ENCODE peak calls at places on chromosomes 16 and 17, in five cellular contexts. Q is transverse colon, Y is tibial nerve, W is esophagus squamous epithelium, R is left lung. C is an unnamed sample.

GRCh38 chr16:54245788-54246453 is 40.7 kb downstream of the IRX3 start:
- DNase-seq in Q (no peak), W (no peak), R (no peak), Y (no peak), C (no peak)

GRCh38 chr17:65198653-65199382 is 61.6 kb downstream of the RGS9 start:
- DNase-seq in R (no peak), Y (peak; percentile 12), W (no peak), Q (no peak), C (no peak)

GRCh38 chr17:51200846-51201245 is 34.6 kb downstream of the NME2 start:
- DNase-seq in Q (no peak), W (no peak), R (no peak), Y (no peak), C (no peak)

GRCh38 chr17:55330344-55330933 is 65.7 kb downstream of the HLF start:
- DNase-seq in Q (no peak), W (no peak), Y (no peak), R (no peak), C (no peak)

GRCh38 chr16:89035698-89036570 is 57.7 kb upstream of the ACSF3 start:
- DNase-seq in R (no peak), Y (no peak), W (no peak), Q (no peak), C (no peak)

GRCh38 chr17:29734640-29735039 is 111.9 kb upstream of the CORO6 start:
- DNase-seq in R (no peak), Y (no peak), W (no peak), Q (no peak), C (no peak)

GRCh38 chr17:848402-848801 is 66.2 kb downstream of the MRM3 start:
- DNase-seq in Q (no peak), W (no peak), Y (no peak), R (no peak), C (no peak)

GRCh38 chr16:53915452-53916160 is 211.7 kb downstream of the FTO start:
- DNase-seq in W (no peak), Q (no peak), R (no peak), Y (no peak), C (no peak)

GRCh38 chr17:74435775-74436359 is 4.0 kb downstream of the GPRC5C start:
- DNase-seq in Y (no peak), Q (no peak), W (no peak), R (no peak), C (no peak)

GRCh38 chr17:65542595-65542994 is 18.9 kb downstream of the AXIN2 start:
- DNase-seq in Q (no peak), Y (no peak), W (no peak), R (no peak), C (no peak)

GRCh38 chr16:27703121-27703520 is 153.2 kb downstream of the KATNIP start:
- DNase-seq in Y (no peak), W (no peak), R (peak; percentile 4), Q (no peak), C (no peak)

GRCh38 chr16:61413026-61413425 is 623.2 kb downstream of the CDH8 start:
- DNase-seq in Q (no peak), Y (no peak), W (no peak), R (no peak), C (no peak)

GRCh38 chr17:59154721-59155438 is at the start of gene SKA2:
- DNase-seq in R (peak; percentile 97), Q (peak; percentile 97), Y (peak; percentile 95), W (peak; percentile 98), C (peak; percentile 97)

GRCh38 chr17:50631195-50631907 is 3.3 kb upstream of the ABCC3 start:
- DNase-seq in Q (no peak), R (no peak), Y (no peak), W (no peak), C (no peak)

GRCh38 chr16:2236362-2237075 is at the start of gene DNASE1L2:
- DNase-seq in Q (no peak), W (no peak), Y (no peak), R (no peak), C (peak; percentile 47)

GRCh38 chr16:617855-618254 is 12.9 kb upstream of the WFIKKN1 start:
- DNase-seq in W (no peak), R (peak; percentile 45), Y (no peak), Q (no peak), C (no peak)

GRCh38 chr16:58063377-58064076 is 38.0 kb downstream of the MMP15 start:
- DNase-seq in Y (no peak), Q (no peak), W (no peak), R (no peak), C (no peak)

GRCh38 chr17:3959295-3959899 is 4.8 kb downstream of the ATP2A3 start:
- DNase-seq in Y (no peak), R (no peak), Q (peak; percentile 77), W (no peak), C (peak; percentile 66)

GRCh38 chr16:83137326-83137770 is 510.6 kb downstream of the CDH13 start:
- DNase-seq in Q (peak; percentile 18), R (peak; percentile 41), W (no peak), Y (no peak), C (peak; percentile 28)

GRCh38 chr17:40722146-40722720 is 18.7 kb upstream of the KRT24 start:
- DNase-seq in Y (no peak), Q (no peak), W (no peak), R (no peak), C (no peak)
- H3K27me3 ChIP-seq in Y (no peaks in the 10 kb centered on the region), Q (peaks cover 9% of the 10 kb centered on the region), W (no peaks in the 10 kb centered on the region), R (no peaks in the 10 kb centered on the region), C (no peaks in the 10 kb centered on the region)

GRCh38 chr16:10182186-10182683 is at the start of gene GRIN2A:
- DNase-seq in W (no peak), Q (no peak), Y (no peak), R (no peak), C (no peak)

GRCh38 chr16:10180771-10181163 is 1.5 kb downstream of the GRIN2A start:
- DNase-seq in Y (no peak), R (no peak), W (no peak), Q (no peak), C (no peak)

GRCh38 chr16:10181196-10182162 is 749 bp downstream of the GRIN2A start:
- DNase-seq in R (peak; percentile 51), Y (peak; percentile 8), Q (peak; percentile 60), W (no peak), C (peak; percentile 71)

GRCh38 chr16:10180042-10180770 is 2.0 kb downstream of the GRIN2A start:
- DNase-seq in R (no peak), Q (no peak), Y (no peak), W (no peak), C (no peak)

DNA sequence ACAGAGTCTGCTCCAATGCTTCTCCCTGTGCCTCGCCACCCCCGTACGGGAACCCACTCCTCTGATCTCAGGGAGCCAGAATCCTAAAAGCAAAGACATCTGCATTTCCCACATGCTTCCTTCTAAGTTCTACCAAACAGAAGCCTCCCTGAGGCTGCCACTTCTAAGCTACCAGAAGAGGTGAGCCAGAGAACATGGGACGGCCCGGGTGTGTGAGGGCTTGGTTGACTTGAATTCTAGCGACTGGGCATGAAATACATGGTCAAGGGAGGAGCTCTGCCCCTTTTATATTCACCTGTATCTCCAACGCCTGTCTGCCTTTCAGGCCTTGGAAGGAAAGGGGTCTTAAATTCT is 1.4 kb upstream of the GRIN2A start:
- DNase-seq in Y (no peak), R (no peak), Q (no peak), W (no peak), C (no peak)
- H3K27me3 ChIP-seq in Y (peaks cover 54% of the 10 kb centered on the region), R (peaks cover 73% of the 10 kb centered on the region), Q (peaks cover 62% of the 10 kb centered on the region), W (peaks cover 16% of the 10 kb centered on the region), C (no peaks in the 10 kb centered on the region)

DNA sequence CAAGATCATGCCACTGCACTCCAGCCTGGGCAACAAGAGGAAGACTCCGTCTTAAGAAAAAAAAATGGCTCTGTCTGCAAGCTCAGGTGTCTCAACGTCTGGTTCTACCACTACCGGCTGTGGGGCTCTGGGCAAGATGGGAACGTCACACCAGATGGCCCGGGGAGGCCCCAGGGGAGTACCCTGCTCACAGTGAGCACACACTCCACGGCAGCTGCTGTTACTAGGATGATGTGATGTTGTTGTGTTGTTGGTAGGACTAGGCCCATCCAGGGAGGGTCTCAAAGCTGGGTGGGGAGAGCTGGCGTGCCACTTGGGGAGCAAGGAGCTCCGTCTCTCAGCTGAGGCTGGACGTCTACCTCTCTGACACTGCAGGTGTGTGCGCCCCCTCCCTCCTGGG is 9.4 kb upstream of the NPTX1 start:
- DNase-seq in R (no peak), Y (no peak), W (no peak), Q (no peak), C (no peak)
- H3K27me3 ChIP-seq in R (peaks cover 79% of the 10 kb centered on the region), Y (peaks cover 66% of the 10 kb centered on the region), W (peaks cover 6% of the 10 kb centered on the region), Q (peaks cover 63% of the 10 kb centered on the region), C (peaks cover 44% of the 10 kb centered on the region)

DNA sequence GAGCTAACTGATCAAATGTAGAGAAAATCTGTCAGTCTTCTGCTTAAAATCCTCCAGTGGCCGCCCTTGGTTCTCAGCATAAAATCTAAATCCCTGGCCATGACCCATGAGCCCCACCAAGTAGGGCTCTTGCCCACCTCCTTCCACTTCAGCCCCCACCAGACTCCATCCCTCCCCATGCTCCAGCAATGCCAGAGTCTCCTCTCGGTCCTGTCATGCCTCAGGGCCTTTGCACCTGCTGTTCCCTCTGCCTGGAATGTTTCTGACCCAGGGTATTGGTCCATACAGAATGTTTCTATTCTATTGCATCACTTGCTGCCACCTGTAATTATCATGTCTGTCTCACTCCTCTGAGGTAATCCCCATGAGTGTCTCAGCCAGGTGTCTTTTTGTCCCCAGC is 22.4 kb downstream of the FA2H start:
- DNase-seq in Y (no peak), R (no peak), W (no peak), Q (no peak), C (no peak)
- H3K27me3 ChIP-seq in Y (no peaks in the 10 kb centered on the region), R (peaks cover 18% of the 10 kb centered on the region), W (no peaks in the 10 kb centered on the region), Q (no peaks in the 10 kb centered on the region), C (no peaks in the 10 kb centered on the region)

DNA sequence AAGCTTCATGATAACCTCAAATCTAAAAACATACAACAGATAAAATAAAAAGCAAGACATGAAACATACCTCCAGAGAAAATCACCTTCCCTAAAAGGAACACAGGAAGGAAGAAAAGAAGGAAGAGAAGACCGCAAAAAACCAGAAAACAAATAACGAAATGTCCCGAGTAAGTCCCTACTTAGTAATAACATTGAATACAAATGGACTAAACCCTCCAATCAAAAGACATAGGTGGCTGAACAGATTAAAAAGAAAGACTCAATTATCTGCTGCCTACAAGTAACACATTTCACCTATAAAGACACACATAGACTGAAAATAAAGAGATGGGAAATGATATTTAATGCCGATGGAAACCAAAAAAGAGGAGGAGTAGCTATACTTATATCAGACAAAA is 6.2 kb downstream of the FBXO39 start:
- DNase-seq in Y (no peak), R (no peak), Q (no peak), W (no peak), C (no peak)
- H3K27me3 ChIP-seq in Y (no peaks in the 10 kb centered on the region), R (peaks cover 50% of the 10 kb centered on the region), Q (peaks cover 41% of the 10 kb centered on the region), W (no peaks in the 10 kb centered on the region), C (no peaks in the 10 kb centered on the region)

DNA sequence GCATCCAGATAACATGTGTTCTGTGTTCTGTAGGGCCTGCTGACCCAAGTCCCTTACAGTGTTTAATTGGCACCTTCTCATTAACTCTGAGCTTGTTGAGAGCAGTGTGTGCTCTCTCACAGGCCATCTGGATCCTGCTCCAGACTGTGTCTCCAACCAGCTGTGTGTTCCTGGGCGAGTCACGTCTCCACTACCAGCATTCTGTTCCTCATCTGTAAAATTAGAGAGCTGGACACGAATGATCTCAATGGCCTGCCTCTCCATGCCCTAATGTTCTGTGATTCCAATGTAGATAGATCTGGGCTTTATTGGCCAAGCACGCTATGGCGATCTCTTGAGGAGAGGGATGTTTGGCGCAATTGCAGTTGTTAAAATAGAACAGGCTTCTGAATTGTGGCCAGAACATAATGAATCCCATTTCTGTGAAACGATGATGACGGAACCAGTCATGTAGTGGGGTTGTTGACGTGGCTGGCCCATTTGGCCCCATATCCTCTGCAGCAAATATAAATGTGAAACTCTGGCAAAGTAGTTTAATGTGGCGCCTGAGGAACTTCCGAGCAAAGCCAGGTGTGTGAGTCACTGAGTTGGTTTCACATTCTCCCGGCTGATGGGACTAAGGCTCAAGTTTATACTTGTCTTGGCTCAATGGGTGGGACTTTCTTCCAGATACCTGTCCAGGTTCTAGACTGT is 22.2 kb downstream of the TBX4 start:
- DNase-seq in R (peak; percentile 9), Y (no peak), W (no peak), Q (no peak), C (no peak)
- H3K27me3 ChIP-seq in R (peaks cover 13% of the 10 kb centered on the region), Y (peaks cover 12% of the 10 kb centered on the region), W (no peaks in the 10 kb centered on the region), Q (peaks cover 11% of the 10 kb centered on the region), C (peaks cover 42% of the 10 kb centered on the region)

GRCh38 chr16:86880316-86881117 is 302.2 kb downstream of the FOXL1 start:
- DNase-seq in Q (no peak), Y (no peak), W (no peak), R (no peak), C (no peak)
- H3K27me3 ChIP-seq in Q (peaks cover 26% of the 10 kb centered on the region), Y (peaks cover 33% of the 10 kb centered on the region), W (no peaks in the 10 kb centered on the region), R (peaks cover 83% of the 10 kb centered on the region), C (peaks cover 31% of the 10 kb centered on the region)

C was measured in stomach.